ENCODE peak calls at places on chromosomes 4 and X, in six cellular contexts. One of them, this sample, is unnamed.

GRCh38 chr4:147309434-147309833 is 171.5 kb upstream of the EDNRA start:
- DNase-seq in astrocyte of the spinal cord: no peak
- DNase-seq in cardiac muscle cell: no peak
- DNase-seq in SK-N-SH: no peak
- DNase-seq in mammary epithelial cell: no peak
- DNase-seq in WERI-Rb-1: no peak
- DNase-seq in this sample: no peak

GRCh38 chr4:147683172-147683571 is 791 bp downstream of the PRMT9 start:
- DNase-seq in mammary epithelial cell: peak
- DNase-seq in WERI-Rb-1: no peak
- DNase-seq in cardiac muscle cell: peak
- DNase-seq in astrocyte of the spinal cord: peak
- DNase-seq in SK-N-SH: peak
- DNase-seq in this sample: peak

GRCh38 chr4:797066-797465 is 28.9 kb downstream of the CPLX1 start:
- DNase-seq in mammary epithelial cell: no peak
- DNase-seq in WERI-Rb-1: no peak
- DNase-seq in astrocyte of the spinal cord: no peak
- DNase-seq in SK-N-SH: no peak
- DNase-seq in cardiac muscle cell: no peak
- DNase-seq in this sample: no peak

GRCh38 chrX:43870011-43870410 is 12.2 kb downstream of the MAOB start:
- DNase-seq in WERI-Rb-1: no peak
- DNase-seq in astrocyte of the spinal cord: no peak
- DNase-seq in mammary epithelial cell: no peak
- DNase-seq in cardiac muscle cell: peak
- DNase-seq in SK-N-SH: no peak
- DNase-seq in this sample: no peak

GRCh38 chr4:75243570-75243969 is 270.6 kb downstream of the RCHY1 start:
- DNase-seq in astrocyte of the spinal cord: no peak
- DNase-seq in cardiac muscle cell: no peak
- DNase-seq in WERI-Rb-1: no peak
- DNase-seq in SK-N-SH: no peak
- DNase-seq in mammary epithelial cell: no peak
- DNase-seq in this sample: no peak

GRCh38 chrX:70479197-70479969 is 34.7 kb downstream of the DLG3 start:
- DNase-seq in WERI-Rb-1: no peak
- DNase-seq in SK-N-SH: no peak
- DNase-seq in astrocyte of the spinal cord: peak
- DNase-seq in cardiac muscle cell: peak
- DNase-seq in mammary epithelial cell: peak
- DNase-seq in this sample: peak

GRCh38 chrX:73239242-73239641 is 24.6 kb upstream of the NAP1L2 start:
- DNase-seq in mammary epithelial cell: no peak
- DNase-seq in astrocyte of the spinal cord: no peak
- DNase-seq in SK-N-SH: no peak
- DNase-seq in cardiac muscle cell: no peak
- DNase-seq in WERI-Rb-1: no peak
- DNase-seq in this sample: no peak

GRCh38 chr4:88705805-88706518 is 8.3 kb upstream of the NAP1L5 start:
- DNase-seq in cardiac muscle cell: peak
- DNase-seq in WERI-Rb-1: no peak
- DNase-seq in mammary epithelial cell: peak
- DNase-seq in SK-N-SH: no peak
- DNase-seq in astrocyte of the spinal cord: peak
- DNase-seq in this sample: peak

GRCh38 chrX:54479471-54480122 is 16.4 kb downstream of the FGD1 start:
- DNase-seq in cardiac muscle cell: peak
- DNase-seq in astrocyte of the spinal cord: no peak
- DNase-seq in mammary epithelial cell: no peak
- DNase-seq in SK-N-SH: no peak
- DNase-seq in WERI-Rb-1: peak
- DNase-seq in this sample: no peak

GRCh38 chr4:165330666-165331065 is 3.2 kb downstream of the MSMO1 start:
- DNase-seq in astrocyte of the spinal cord: no peak
- DNase-seq in WERI-Rb-1: no peak
- DNase-seq in mammary epithelial cell: no peak
- DNase-seq in cardiac muscle cell: no peak
- DNase-seq in SK-N-SH: no peak
- DNase-seq in this sample: no peak

GRCh38 chr4:98939892-98940298 is 11.0 kb upstream of the EIF4E start:
- DNase-seq in cardiac muscle cell: peak
- DNase-seq in WERI-Rb-1: no peak
- DNase-seq in astrocyte of the spinal cord: peak
- DNase-seq in mammary epithelial cell: peak
- DNase-seq in SK-N-SH: peak
- DNase-seq in this sample: peak

GRCh38 chr4:51853027-51853682 is 10.2 kb downstream of the DCUN1D4 start:
- DNase-seq in mammary epithelial cell: no peak
- DNase-seq in astrocyte of the spinal cord: peak
- DNase-seq in SK-N-SH: no peak
- DNase-seq in WERI-Rb-1: no peak
- DNase-seq in cardiac muscle cell: no peak
- DNase-seq in this sample: no peak

GRCh38 chr4:59630235-59630634 is 1569.9 kb upstream of the ADGRL3 start:
- DNase-seq in SK-N-SH: no peak
- DNase-seq in mammary epithelial cell: no peak
- DNase-seq in WERI-Rb-1: no peak
- DNase-seq in cardiac muscle cell: no peak
- DNase-seq in astrocyte of the spinal cord: no peak
- DNase-seq in this sample: no peak

GRCh38 chr4:173522160-173522873 is 7.7 kb downstream of the HAND2 start:
- DNase-seq in cardiac muscle cell: peak
- DNase-seq in astrocyte of the spinal cord: peak
- DNase-seq in mammary epithelial cell: no peak
- DNase-seq in SK-N-SH: peak
- DNase-seq in WERI-Rb-1: peak
- DNase-seq in this sample: peak

GRCh38 chr4:20832821-20833220 is 132.6 kb downstream of the PACRGL start:
- DNase-seq in cardiac muscle cell: peak
- DNase-seq in SK-N-SH: no peak
- DNase-seq in astrocyte of the spinal cord: peak
- DNase-seq in mammary epithelial cell: peak
- DNase-seq in WERI-Rb-1: no peak
- DNase-seq in this sample: peak

GRCh38 chr4:123102897-123103489 is 180.6 kb upstream of the NUDT6 start:
- DNase-seq in mammary epithelial cell: peak
- DNase-seq in SK-N-SH: peak
- DNase-seq in cardiac muscle cell: peak
- DNase-seq in astrocyte of the spinal cord: peak
- DNase-seq in WERI-Rb-1: no peak
- DNase-seq in this sample: peak

GRCh38 chr4:148443550-148444295 is 1.5 kb upstream of the NR3C2 start:
- DNase-seq in cardiac muscle cell: no peak
- DNase-seq in mammary epithelial cell: no peak
- DNase-seq in SK-N-SH: peak
- DNase-seq in astrocyte of the spinal cord: no peak
- DNase-seq in WERI-Rb-1: peak
- DNase-seq in this sample: peak

GRCh38 chrX:34557733-34558132 is 99.4 kb downstream of the TMEM47 start:
- DNase-seq in SK-N-SH: no peak
- DNase-seq in cardiac muscle cell: no peak
- DNase-seq in astrocyte of the spinal cord: no peak
- DNase-seq in mammary epithelial cell: no peak
- DNase-seq in WERI-Rb-1: no peak
- DNase-seq in this sample: no peak

GRCh38 chr4:157895205-157895604 is 277.6 kb downstream of the GASK1B start:
- DNase-seq in WERI-Rb-1: no peak
- DNase-seq in astrocyte of the spinal cord: no peak
- DNase-seq in cardiac muscle cell: no peak
- DNase-seq in SK-N-SH: no peak
- DNase-seq in mammary epithelial cell: no peak
- DNase-seq in this sample: no peak

DNA sequence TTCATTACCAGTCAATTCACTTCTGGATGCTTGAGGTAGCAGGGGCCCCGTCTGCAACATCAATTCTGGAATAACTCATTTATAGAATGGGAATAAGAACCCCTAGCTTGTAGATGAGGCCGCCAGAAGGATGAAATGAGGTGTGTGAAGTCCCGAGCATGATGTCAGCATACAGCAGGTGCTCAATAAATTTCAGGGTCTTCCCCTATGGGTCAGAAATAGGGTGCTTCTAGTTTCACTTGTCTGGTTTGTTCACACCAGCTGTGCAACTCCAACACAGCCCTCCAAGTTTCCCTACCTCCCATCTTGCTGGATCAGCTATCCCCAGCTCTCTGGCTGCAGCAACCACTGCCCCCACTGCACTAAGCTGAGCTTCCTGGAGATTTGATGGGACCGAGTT is 13.5 kb downstream of the SLC2A9 start:
- DNase-seq in SK-N-SH: no peak
- DNase-seq in mammary epithelial cell: no peak
- DNase-seq in astrocyte of the spinal cord: no peak
- DNase-seq in cardiac muscle cell: no peak
- DNase-seq in WERI-Rb-1: no peak
- DNase-seq in this sample: no peak
- H3K4me3 ChIP-seq in SK-N-SH: no peak
- H3K4me3 ChIP-seq in mammary epithelial cell: no peak
- H3K4me3 ChIP-seq in astrocyte of the spinal cord: no peak
- H3K4me3 ChIP-seq in cardiac muscle cell: no peak
- H3K4me3 ChIP-seq in WERI-Rb-1: no peak
- H3K4me3 ChIP-seq in this sample: no peak

GRCh38 chr4:8690216-8690786 is 97.7 kb downstream of the CPZ start:
- DNase-seq in cardiac muscle cell: no peak
- DNase-seq in SK-N-SH: no peak
- DNase-seq in mammary epithelial cell: no peak
- DNase-seq in astrocyte of the spinal cord: no peak
- DNase-seq in WERI-Rb-1: no peak
- DNase-seq in this sample: no peak

GRCh38 chr4:8688041-8688907 is 95.7 kb downstream of the CPZ start:
- DNase-seq in mammary epithelial cell: no peak
- DNase-seq in WERI-Rb-1: peak
- DNase-seq in astrocyte of the spinal cord: no peak
- DNase-seq in cardiac muscle cell: peak
- DNase-seq in SK-N-SH: peak
- DNase-seq in this sample: no peak

GRCh38 chr4:8689741-8690140 is 97.2 kb downstream of the CPZ start:
- DNase-seq in SK-N-SH: no peak
- DNase-seq in WERI-Rb-1: no peak
- DNase-seq in mammary epithelial cell: no peak
- DNase-seq in astrocyte of the spinal cord: no peak
- DNase-seq in cardiac muscle cell: no peak
- DNase-seq in this sample: no peak

GRCh38 chr4:8687083-8687482 is 94.5 kb downstream of the CPZ start:
- DNase-seq in WERI-Rb-1: no peak
- DNase-seq in SK-N-SH: no peak
- DNase-seq in astrocyte of the spinal cord: no peak
- DNase-seq in mammary epithelial cell: no peak
- DNase-seq in cardiac muscle cell: no peak
- DNase-seq in this sample: no peak

GRCh38 chr4:8688908-8689445 is 96.4 kb downstream of the CPZ start:
- DNase-seq in WERI-Rb-1: no peak
- DNase-seq in astrocyte of the spinal cord: no peak
- DNase-seq in mammary epithelial cell: no peak
- DNase-seq in SK-N-SH: no peak
- DNase-seq in cardiac muscle cell: no peak
- DNase-seq in this sample: no peak
- TF ChIP-seq CTCF in WERI-Rb-1: no peak
- TF ChIP-seq CTCF in astrocyte of the spinal cord: no peak
- TF ChIP-seq CTCF in mammary epithelial cell: no peak
- TF ChIP-seq CTCF in SK-N-SH: no peak
- TF ChIP-seq CTCF in cardiac muscle cell: no peak
- TF ChIP-seq CTCF in this sample: no peak

DNA sequence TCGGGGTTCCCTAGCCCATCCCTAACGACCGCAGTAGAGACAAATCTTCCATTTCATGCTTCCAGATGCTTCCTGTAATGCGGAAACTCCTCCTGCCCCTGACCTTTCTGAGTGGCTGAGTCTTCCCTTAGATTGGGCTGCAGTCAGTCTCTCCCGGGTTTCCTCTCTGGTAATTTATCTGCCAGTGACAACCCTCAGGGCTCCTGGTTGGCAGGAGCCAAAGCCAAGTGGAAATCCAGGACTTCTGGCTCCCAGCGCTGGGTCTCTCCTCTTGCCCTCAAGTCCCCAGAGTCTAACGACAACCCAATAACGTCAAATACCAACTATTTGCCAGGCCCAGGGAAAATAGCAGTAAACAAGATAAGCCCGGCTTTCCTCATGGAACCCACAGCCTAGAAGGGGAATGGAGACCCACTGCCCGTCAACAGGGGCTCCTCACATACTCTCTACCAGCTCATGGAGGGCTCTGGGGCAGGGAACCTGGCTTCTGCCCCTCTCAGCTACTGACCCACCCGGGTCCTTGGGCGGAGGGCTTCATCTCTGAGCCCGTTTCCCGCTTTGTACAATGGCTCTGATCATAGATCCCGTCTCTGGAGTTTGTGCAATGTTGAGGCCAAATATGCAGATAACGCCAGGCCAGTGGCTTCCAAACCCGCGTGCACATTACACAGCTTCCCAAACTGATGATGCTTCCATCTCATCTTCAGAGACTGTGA is 1.1 kb upstream of the TBC1D14 start:
- DNase-seq in cardiac muscle cell: peak
- DNase-seq in SK-N-SH: peak
- DNase-seq in astrocyte of the spinal cord: no peak
- DNase-seq in mammary epithelial cell: no peak
- DNase-seq in WERI-Rb-1: no peak
- DNase-seq in this sample: no peak
- H3K4me3 ChIP-seq in cardiac muscle cell: peak
- H3K4me3 ChIP-seq in SK-N-SH: peak
- H3K4me3 ChIP-seq in astrocyte of the spinal cord: peak
- H3K4me3 ChIP-seq in mammary epithelial cell: peak
- H3K4me3 ChIP-seq in WERI-Rb-1: peak
- H3K4me3 ChIP-seq in this sample: peak

GRCh38 chr4:95092762-95093161 is 335.0 kb downstream of the BMPR1B start:
- DNase-seq in WERI-Rb-1: no peak
- DNase-seq in astrocyte of the spinal cord: peak
- DNase-seq in SK-N-SH: peak
- DNase-seq in cardiac muscle cell: no peak
- DNase-seq in mammary epithelial cell: no peak
- DNase-seq in this sample: no peak

GRCh38 chr4:95093460-95093859 is 335.7 kb downstream of the BMPR1B start:
- DNase-seq in WERI-Rb-1: no peak
- DNase-seq in astrocyte of the spinal cord: no peak
- DNase-seq in SK-N-SH: no peak
- DNase-seq in cardiac muscle cell: no peak
- DNase-seq in mammary epithelial cell: no peak
- DNase-seq in this sample: no peak

GRCh38 chr4:95093936-95094929 is 336.5 kb downstream of the BMPR1B start:
- DNase-seq in cardiac muscle cell: no peak
- DNase-seq in SK-N-SH: no peak
- DNase-seq in astrocyte of the spinal cord: no peak
- DNase-seq in WERI-Rb-1: no peak
- DNase-seq in mammary epithelial cell: no peak
- DNase-seq in this sample: no peak

GRCh38 chr4:95091272-95091671 is 333.5 kb downstream of the BMPR1B start:
- DNase-seq in mammary epithelial cell: no peak
- DNase-seq in astrocyte of the spinal cord: peak
- DNase-seq in cardiac muscle cell: peak
- DNase-seq in SK-N-SH: no peak
- DNase-seq in WERI-Rb-1: no peak
- DNase-seq in this sample: peak

GRCh38 chr4:95095352-95095974 is 337.7 kb downstream of the BMPR1B start:
- DNase-seq in mammary epithelial cell: peak
- DNase-seq in astrocyte of the spinal cord: peak
- DNase-seq in WERI-Rb-1: peak
- DNase-seq in cardiac muscle cell: peak
- DNase-seq in SK-N-SH: peak
- DNase-seq in this sample: peak
- TF ChIP-seq CTCF in mammary epithelial cell: peak
- TF ChIP-seq CTCF in astrocyte of the spinal cord: peak
- TF ChIP-seq CTCF in WERI-Rb-1: peak
- TF ChIP-seq CTCF in cardiac muscle cell: peak
- TF ChIP-seq CTCF in SK-N-SH: peak
- TF ChIP-seq CTCF in this sample: peak

GRCh38 chr4:70630162-70630561 is 1.6 kb downstream of the ENAM start:
- DNase-seq in SK-N-SH: no peak
- DNase-seq in cardiac muscle cell: no peak
- DNase-seq in astrocyte of the spinal cord: no peak
- DNase-seq in mammary epithelial cell: no peak
- DNase-seq in WERI-Rb-1: no peak
- DNase-seq in this sample: no peak
- H3K4me3 ChIP-seq in SK-N-SH: no peak
- H3K4me3 ChIP-seq in cardiac muscle cell: no peak
- H3K4me3 ChIP-seq in astrocyte of the spinal cord: no peak
- H3K4me3 ChIP-seq in mammary epithelial cell: no peak
- H3K4me3 ChIP-seq in WERI-Rb-1: no peak
- H3K4me3 ChIP-seq in this sample: no peak